ENCODE peak calls at places on chromosomes 12 and 14, in four cellular contexts. I is AG10803, C is tibial artery, K is sigmoid colon. L is an unnamed sample.

GRCh38 chr12:12661086-12661485 is 34.9 kb downstream of the GPR19 start:
- DNase-seq in K (no peak), C (no peak), I (peak; percentile 93), L (no peak)

GRCh38 chr12:104058796-104059195 is 5.5 kb upstream of the HCFC2 start:
- DNase-seq in I (no peak), K (no peak), C (no peak), L (no peak)

GRCh38 chr12:124497039-124497438 is 70.4 kb downstream of the NCOR2 start:
- DNase-seq in I (peak; percentile 80), C (no peak), K (no peak), L (no peak)

GRCh38 chr14:91405241-91405721 is 12.3 kb downstream of the CCDC88C start:
- DNase-seq in I (no peak), K (no peak), C (no peak), L (no peak)

GRCh38 chr14:64721391-64721791 is 17.2 kb downstream of the PLEKHG3 start:
- DNase-seq in I (peak; percentile 98), C (peak; percentile 85), K (peak; percentile 75), L (no peak)

GRCh38 chr12:119096429-119097202 is 82.1 kb upstream of the HSPB8 start:
- DNase-seq in I (no peak), K (no peak), C (no peak), L (no peak)

GRCh38 chr12:31749024-31749704 is 20.3 kb upstream of the AMN1 start:
- DNase-seq in C (peak; percentile 66), K (no peak), I (peak; percentile 95), L (peak; percentile 100)

GRCh38 chr14:76287063-76287462 is 88.9 kb upstream of the ESRRB start:
- DNase-seq in C (no peak), K (no peak), I (no peak), L (no peak)

GRCh38 chr14:100304825-100305445 is 1.3 kb downstream of the SLC25A29 start:
- DNase-seq in K (no peak), C (peak; percentile 49), I (no peak), L (no peak)

GRCh38 chr14:58641509-58641908 is 3.7 kb downstream of the DACT1 start:
- DNase-seq in I (no peak), C (no peak), K (no peak), L (no peak)
- TF ChIP-seq CTCF in I (peak; percentile 7), C (no peak), K (no peak), L (peak; percentile 21)

GRCh38 chr12:3869860-3870259 is 3.3 kb downstream of the PARP11 start:
- DNase-seq in I (no peak), K (no peak), C (no peak), L (no peak)
- H3K4me3 ChIP-seq in I (no peak overlapping the region), K (no peak overlapping the region), C (no peak overlapping the region), L (no peak overlapping the region)

GRCh38 chr14:72492196-72492595 is 401.7 kb downstream of the DPF3 start:
- DNase-seq in C (no peak), I (no peak), K (no peak), L (no peak)
- TF ChIP-seq CTCF in C (no peak), I (no peak), K (no peak), L (no peak)

GRCh38 chr14:21042918-21043317 is 756 bp downstream of the RNASE7 start:
- DNase-seq in C (no peak), I (peak; percentile 25), K (no peak), L (no peak)

GRCh38 chr14:21043387-21044105 is 1.4 kb downstream of the RNASE7 start:
- DNase-seq in I (no peak), K (no peak), C (no peak), L (no peak)

GRCh38 chr14:21040370-21040925 is 1.7 kb upstream of the RNASE7 start:
- DNase-seq in C (no peak), I (no peak), K (no peak), L (no peak)

GRCh38 chr14:21039585-21040369 is 2.4 kb upstream of the RNASE7 start:
- DNase-seq in C (no peak), I (peak; percentile 74), K (peak; percentile 81), L (no peak)

GRCh38 chr14:21041676-21042433 is at the start of gene RNASE7:
- DNase-seq in K (no peak), C (no peak), I (peak; percentile 58), L (no peak)
- H3K4me3 ChIP-seq in K (no peak within 1 kb of the TSS), C (no peak within 1 kb of the TSS), I (no peak within 1 kb of the TSS), L (no peak within 1 kb of the TSS)

GRCh38 chr14:53963491-53964227 is 7.0 kb upstream of the BMP4 start:
- DNase-seq in I (no peak), C (peak; percentile 55), K (peak; percentile 71), L (peak; percentile 44)
- TF ChIP-seq CTCF in I (peak; percentile 7), C (peak; percentile 46), K (no peak), L (peak; percentile 74)

GRCh38 chr14:74616996-74617700 is 5.1 kb upstream of the LTBP2 start:
- DNase-seq in C (no peak), K (no peak), I (no peak), L (no peak)
- H3K4me3 ChIP-seq in C (no peak overlapping the region), K (no peak overlapping the region), I (no peak overlapping the region), L (no peak overlapping the region)

L was measured in LNCaP clone FGC.